ENCODE peak calls at places on chromosome 15, in five cellular contexts. W, E, N, S and K are unnamed samples.

GRCh38 chr15:86362556-86362955 is 282.9 kb downstream of the AGBL1 start:
- DNase-seq in W (no peak), E (no peak), N (no peak), S (no peak), K (no peak)

GRCh38 chr15:62455441-62455921 is 290.4 kb upstream of the C2CD4B start:
- DNase-seq in W (no peak), E (no peak), N (peak; percentile 81), S (no peak), K (no peak)

GRCh38 chr15:72540606-72541237 is 66.6 kb downstream of the ARIH1 start:
- DNase-seq in W (no peak), E (no peak), N (no peak), S (no peak), K (no peak)

GRCh38 chr15:35657679-35658201 is 111.8 kb upstream of the DPH6 start:
- DNase-seq in W (no peak), E (no peak), N (no peak), S (no peak), K (no peak)

GRCh38 chr15:77059761-77060345 is 11.1 kb downstream of the TSPAN3 start:
- DNase-seq in W (no peak), E (no peak), N (no peak), S (no peak), K (no peak)

GRCh38 chr15:79903137-79903536 is 6.3 kb upstream of the MTHFS start:
- DNase-seq in W (no peak), E (no peak), N (no peak), S (no peak), K (no peak)

GRCh38 chr15:44035781-44036699 is 159.0 kb downstream of the FRMD5 start:
- DNase-seq in W (no peak), E (no peak), N (no peak), S (no peak), K (no peak)

GRCh38 chr15:58565620-58566019 is 133.8 kb downstream of the LIPC start:
- DNase-seq in W (no peak), E (no peak), N (no peak), S (no peak), K (no peak)

GRCh38 chr15:101615986-101616848 is 36.0 kb downstream of the TM2D3 start:
- DNase-seq in W (peak; percentile 93), E (no peak), N (peak; percentile 88), S (no peak), K (peak; percentile 87)

GRCh38 chr15:48447058-48447457 is 115.8 kb downstream of the DUT start:
- DNase-seq in W (no peak), E (no peak), N (no peak), S (no peak), K (no peak)

GRCh38 chr15:42465520-42466259 is 25.3 kb downstream of the ZNF106 start:
- DNase-seq in W (no peak), E (no peak), N (no peak), S (no peak), K (no peak)

GRCh38 chr15:28984421-28985375 is 98.9 kb downstream of the APBA2 start:
- DNase-seq in W (peak; percentile 58), E (no peak), N (no peak), S (no peak), K (no peak)

GRCh38 chr15:51737538-51738305 is at the start of gene LYSMD2:
- DNase-seq in W (peak; percentile 94), E (peak; percentile 53), N (peak; percentile 92), S (peak; percentile 72), K (peak; percentile 94)

GRCh38 chr15:67178569-67179210 is 75.8 kb downstream of the AAGAB start:
- DNase-seq in W (no peak), E (no peak), N (peak; percentile 30), S (no peak), K (peak; percentile 47)

GRCh38 chr15:59369597-59369996 is 3.1 kb downstream of the MYO1E start:
- DNase-seq in W (no peak), E (no peak), N (no peak), S (no peak), K (no peak)

GRCh38 chr15:27092404-27092803 is 121.4 kb downstream of the GABRG3 start:
- DNase-seq in W (no peak), E (no peak), N (no peak), S (no peak), K (no peak)

GRCh38 chr15:96334705-96335428 is 4.4 kb downstream of the NR2F2 start:
- DNase-seq in W (no peak), E (no peak), N (peak; percentile 17), S (no peak), K (peak; percentile 53)

GRCh38 chr15:49858076-49858475 is 237.2 kb downstream of the DTWD1 start:
- DNase-seq in W (no peak), E (no peak), N (no peak), S (no peak), K (no peak)

GRCh38 chr15:83567318-83567717 is 86.6 kb upstream of the ADAMTSL3 start:
- DNase-seq in W (no peak), E (no peak), N (no peak), S (no peak), K (no peak)

GRCh38 chr15:99031681-99032080 is 24.1 kb upstream of the PGPEP1L start:
- DNase-seq in W (no peak), E (no peak), N (no peak), S (no peak), K (no peak)

GRCh38 chr15:96037584-96037983 is 292.9 kb upstream of the NR2F2 start:
- DNase-seq in W (no peak), E (no peak), N (no peak), S (no peak), K (no peak)

GRCh38 chr15:60135961-60136360 is 131.8 kb downstream of the FOXB1 start:
- DNase-seq in W (no peak), E (no peak), N (no peak), S (no peak), K (no peak)

GRCh38 chr15:73375755-73376305 is 7.1 kb upstream of the HCN4 start:
- DNase-seq in W (no peak), E (no peak), N (peak; percentile 67), S (no peak), K (no peak)

GRCh38 chr15:56969265-56969895 is 50.9 kb downstream of the TCF12 start:
- DNase-seq in W (no peak), E (no peak), N (no peak), S (no peak), K (no peak)

GRCh38 chr15:51837784-51838183 is 8.3 kb downstream of the TMOD3 start:
- DNase-seq in W (no peak), E (no peak), N (no peak), S (no peak), K (no peak)